ENCODE peak calls at places on chromosome 7, in four cellular contexts. L, Q, X and B are unnamed samples.

GRCh38 chr7:126685596-126685995 is 567.1 kb downstream of the GRM8 start:
- DNase-seq in L (no peak), Q (no peak), X (no peak), B (no peak)

GRCh38 chr7:74203157-74203556 is 6.6 kb upstream of the LAT2 start:
- DNase-seq in L (peak; percentile 61), Q (no peak), X (no peak), B (no peak)

GRCh38 chr7:977326-978048 is 2.1 kb upstream of the COX19 start:
- DNase-seq in L (no peak), Q (no peak), X (no peak), B (no peak)

GRCh38 chr7:17638727-17639126 is 301.6 kb downstream of the SNX13 start:
- DNase-seq in L (no peak), Q (no peak), X (no peak), B (no peak)

GRCh38 chr7:2521341-2521745 is 1.8 kb downstream of the LFNG start:
- DNase-seq in L (no peak), Q (no peak), X (no peak), B (no peak)

GRCh38 chr7:157434701-157435100 is 97.9 kb downstream of the DNAJB6 start:
- DNase-seq in L (peak; percentile 25), Q (no peak), X (no peak), B (no peak)

GRCh38 chr7:97022451-97023306 is 2.0 kb downstream of the DLX5 start:
- DNase-seq in L (no peak), Q (no peak), X (no peak), B (no peak)

GRCh38 chr7:37410305-37411209 is 38.1 kb downstream of the ELMO1 start:
- DNase-seq in L (no peak), Q (no peak), X (no peak), B (no peak)

GRCh38 chr7:1323178-1324027 is 90.7 kb downstream of the UNCX start:
- DNase-seq in L (no peak), Q (no peak), X (no peak), B (no peak)

GRCh38 chr7:150716939-150717338 is 526 bp downstream of the GIMAP1 start:
- DNase-seq in L (no peak), Q (no peak), X (no peak), B (no peak)

GRCh38 chr7:2030475-2031456 is 202.0 kb downstream of the MAD1L1 start:
- DNase-seq in L (peak; percentile 45), Q (peak; percentile 18), X (peak; percentile 33), B (peak; percentile 7)

GRCh38 chr7:145016068-145016467 is 180.2 kb upstream of the TPK1 start:
- DNase-seq in L (no peak), Q (no peak), X (no peak), B (no peak)

GRCh38 chr7:115346685-115347084 is 424.8 kb downstream of the MDFIC start:
- DNase-seq in L (no peak), Q (no peak), X (no peak), B (no peak)

GRCh38 chr7:61576-62360 is 130.6 kb upstream of the FAM20C start:
- DNase-seq in L (peak; percentile 42), Q (peak; percentile 14), X (no peak), B (no peak)

GRCh38 chr7:102431617-102432298 is 1.6 kb upstream of the ORAI2 start:
- DNase-seq in L (no peak), Q (no peak), X (peak; percentile 73), B (peak; percentile 77)

DNA sequence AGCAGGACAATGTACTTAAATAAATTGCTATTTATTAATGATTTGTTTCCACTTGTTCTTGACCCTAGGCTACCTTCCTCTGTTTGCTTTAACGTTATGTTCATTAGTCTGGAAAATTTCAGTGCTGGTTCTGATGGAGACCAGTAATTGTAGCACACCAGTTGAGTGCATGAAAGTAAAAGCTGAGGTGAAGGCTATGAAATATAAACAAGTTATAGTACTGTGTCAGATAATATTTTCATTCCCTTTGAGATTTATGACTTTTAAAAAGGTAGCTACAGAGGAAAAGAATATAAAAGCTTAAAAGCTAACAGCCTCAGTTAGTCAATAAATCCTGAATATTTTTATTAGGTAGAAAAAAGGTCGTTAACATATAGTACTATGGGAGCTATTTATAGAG is 351.7 kb upstream of the ETV1 start:
- DNase-seq in L (no peak), Q (no peak), X (no peak), B (no peak)
- H3K27ac ChIP-seq in L (no peak overlapping the region), Q (no peak overlapping the region), X (no peak overlapping the region), B (no peak overlapping the region)

DNA sequence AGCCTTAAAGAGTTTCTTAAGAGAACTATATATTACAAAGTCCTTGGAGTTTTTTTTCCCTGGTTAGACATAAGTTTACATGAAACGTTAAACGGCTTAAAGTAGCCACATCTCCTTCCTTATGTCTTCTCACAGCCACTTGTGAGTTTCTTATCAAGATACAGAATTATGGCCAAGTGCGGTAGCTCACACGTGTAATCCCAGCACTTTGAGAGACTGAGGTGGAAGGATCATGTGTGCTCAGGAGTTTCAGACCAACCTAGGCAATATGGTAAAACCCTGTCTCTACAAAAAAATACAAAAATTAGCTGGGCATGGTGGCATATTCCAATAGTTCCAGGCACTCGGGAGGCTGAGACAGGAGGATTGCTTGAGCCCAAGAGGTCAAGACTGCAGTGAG is 54.3 kb downstream of the IKZF1 start:
- DNase-seq in L (no peak), Q (no peak), X (no peak), B (no peak)
- H3K4me1 ChIP-seq in L (no peaks in the 10 kb centered on the region), Q (no peaks in the 10 kb centered on the region), X (peaks cover 96% of the 10 kb centered on the region), B (peaks cover 99% of the 10 kb centered on the region)

DNA sequence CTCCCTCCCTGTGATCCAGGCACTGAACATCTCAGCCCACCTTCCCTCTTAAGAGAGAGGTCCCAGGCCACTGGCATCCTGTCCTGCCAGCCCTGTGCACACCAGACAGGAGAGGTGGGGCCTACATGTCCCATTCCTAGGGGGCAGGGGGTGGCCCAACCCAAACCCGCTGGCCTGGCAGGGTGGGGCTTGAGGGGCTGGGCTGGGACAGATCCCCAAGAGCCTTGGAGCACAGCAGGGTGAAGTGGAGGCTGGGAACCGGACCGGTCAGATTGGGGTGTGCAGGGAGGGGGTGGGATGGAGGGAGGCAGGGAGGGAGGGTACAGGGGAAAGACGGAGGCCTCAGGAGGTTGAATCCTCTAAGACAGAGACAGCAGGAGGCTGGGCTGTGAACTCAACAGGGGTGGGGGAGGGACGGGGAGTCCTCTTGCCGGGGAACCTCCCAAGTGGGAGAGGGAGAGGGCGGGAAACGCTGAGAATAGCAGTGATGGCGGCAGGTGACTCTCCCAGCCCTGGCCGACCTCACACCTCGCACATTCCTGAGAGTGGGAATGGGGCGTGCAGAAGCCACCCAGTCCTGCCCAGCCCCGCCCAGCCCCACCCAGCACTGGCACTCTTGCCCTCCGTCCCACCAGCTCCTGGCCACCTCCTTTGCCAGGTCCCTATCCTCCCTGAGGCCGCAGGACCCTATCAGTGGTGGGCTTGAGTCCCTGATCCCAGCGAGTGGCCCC is 6.7 kb downstream of the TSC22D4 start:
- DNase-seq in L (no peak), Q (no peak), X (no peak), B (no peak)
- H3K36me3 ChIP-seq in L (peaks cover 6% of the 10 kb centered on the region), Q (peaks cover 58% of the 10 kb centered on the region), X (peaks cover 78% of the 10 kb centered on the region), B (peaks cover 56% of the 10 kb centered on the region)

GRCh38 chr7:40826419-40827216 is 691.8 kb downstream of the SUGCT start:
- DNase-seq in L (no peak), Q (no peak), X (no peak), B (no peak)
- H3K27ac ChIP-seq in L (peak overlapping the region; percentile 81), Q (no peak overlapping the region), X (no peak overlapping the region), B (no peak overlapping the region)